ENCODE peak calls at places on chromosome 3, in four cellular contexts. D is H1, E is IMR-90, N is H9. W is an unnamed sample.
A peak's percentile ranks its signal among the peaks of the same experiment; 100 is the strongest.

GRCh38 chr3:58234516-58234931 is 3.1 kb upstream of the ABHD6 start:
- DNase-seq in D (no peak), E (peak; percentile 67), N (no peak), W (no peak)

GRCh38 chr3:57951106-57951882 is 56.9 kb upstream of the FLNB start:
- DNase-seq in D (no peak), E (peak; percentile 89), N (no peak), W (peak; percentile 53)

GRCh38 chr3:149473314-149473990 is 1.0 kb upstream of the TM4SF4 start:
- DNase-seq in D (no peak), E (peak; percentile 85), N (no peak), W (no peak)

GRCh38 chr3:188284455-188285212 is 130.7 kb downstream of the LPP start:
- DNase-seq in D (no peak), E (peak; percentile 61), N (no peak), W (no peak)

GRCh38 chr3:57046120-57046519 is 14.3 kb upstream of the SPATA12 start:
- DNase-seq in D (no peak), E (no peak), N (no peak), W (no peak)

GRCh38 chr3:22627993-22628499 is 575.1 kb upstream of the UBE2E2 start:
- DNase-seq in D (no peak), E (no peak), N (no peak), W (no peak)

GRCh38 chr3:71903141-71903540 is 118.2 kb upstream of the PROK2 start:
- DNase-seq in D (no peak), E (no peak), N (no peak), W (no peak)

GRCh38 chr3:30473374-30474051 is 132.9 kb upstream of the TGFBR2 start:
- DNase-seq in D (no peak), E (peak; percentile 46), N (no peak), W (no peak)

GRCh38 chr3:149452036-149452435 is 22.5 kb upstream of the TM4SF4 start:
- DNase-seq in D (no peak), E (no peak), N (no peak), W (no peak)

GRCh38 chr3:23623841-23624240 is 181.9 kb upstream of the UBE2E1 start:
- DNase-seq in D (no peak), E (peak; percentile 15), N (no peak), W (no peak)

GRCh38 chr3:123637131-123637530 is 52.3 kb upstream of the HACD2 start:
- DNase-seq in D (no peak), E (no peak), N (peak; percentile 56), W (peak; percentile 76)

GRCh38 chr3:25237602-25238001 is 190.5 kb upstream of the RARB start:
- DNase-seq in D (no peak), E (no peak), N (no peak), W (no peak)

GRCh38 chr3:133542871-133543270 is 30.6 kb upstream of the CDV3 start:
- DNase-seq in D (no peak), E (no peak), N (no peak), W (no peak)

GRCh38 chr3:45981321-45982038 is 14.1 kb downstream of the FYCO1 start:
- DNase-seq in D (no peak), E (peak; percentile 76), N (no peak), W (no peak)

GRCh38 chr3:137647179-137647578 is 116.9 kb upstream of the SOX14 start:
- DNase-seq in D (no peak), E (no peak), N (peak; percentile 68), W (peak; percentile 81)

GRCh38 chr3:9701711-9702110 is 1.9 kb upstream of the CPNE9 start:
- DNase-seq in D (no peak), E (no peak), N (no peak), W (no peak)

GRCh38 chr3:140924097-140924873 is 17.4 kb upstream of the SLC25A36 start:
- DNase-seq in D (no peak), E (no peak), N (no peak), W (no peak)

GRCh38 chr3:192819001-192819569 is 91.7 kb upstream of the FGF12 start:
- DNase-seq in D (no peak), E (peak; percentile 88), N (no peak), W (peak; percentile 84)

GRCh38 chr3:130850044-130850797 is 43.7 kb upstream of the ATP2C1 start:
- DNase-seq in D (no peak), E (peak; percentile 46), N (no peak), W (peak; percentile 8)

GRCh38 chr3:127254730-127255129 is 33.1 kb downstream of the PRR20G start:
- DNase-seq in D (no peak), E (no peak), N (no peak), W (no peak)

GRCh38 chr3:181683563-181683962 is 28.2 kb upstream of the SOX2 start:
- DNase-seq in D (no peak), E (no peak), N (no peak), W (no peak)

GRCh38 chr3:101011086-101011485 is 17.9 kb upstream of the ABI3BP start:
- DNase-seq in D (no peak), E (peak; percentile 13), N (no peak), W (no peak)

GRCh38 chr3:100695696-100696095 is 13.6 kb upstream of the TFG start:
- DNase-seq in D (no peak), E (no peak), N (no peak), W (no peak)

GRCh38 chr3:151971814-151972579 is 98.6 kb downstream of the SUCNR1 start:
- DNase-seq in D (no peak), E (peak; percentile 16), N (no peak), W (peak; percentile 59)

GRCh38 chr3:10334042-10334441 is 13.1 kb upstream of the SEC13 start:
- DNase-seq in D (no peak), E (no peak), N (no peak), W (no peak)

GRCh38 chr3:159174715-159175390 is 373.0 kb downstream of the MFSD1 start:
- DNase-seq in D (no peak), E (no peak), N (no peak), W (no peak)

DNA sequence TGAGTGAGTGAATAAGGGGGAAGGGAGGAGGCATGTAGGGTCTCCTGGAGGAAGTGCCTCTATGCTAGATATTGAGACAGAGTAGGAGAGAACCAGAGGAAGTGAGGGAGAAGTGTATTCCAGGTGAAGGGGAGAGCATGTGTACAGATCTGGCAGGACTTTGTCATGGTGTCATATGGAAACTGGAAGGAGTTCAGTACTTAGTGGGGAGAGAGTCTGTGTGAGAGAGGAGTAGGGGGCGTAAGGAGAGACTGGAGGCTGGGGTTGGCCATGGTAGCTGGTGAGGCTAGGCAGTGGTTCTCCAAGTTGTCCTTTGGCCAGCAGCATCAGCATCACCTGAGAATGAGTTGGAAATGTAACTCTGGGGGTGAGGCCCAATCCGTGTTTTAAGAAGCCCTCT is 29.6 kb upstream of the EPHB1 start:
- DNase-seq in D (peak; percentile 8), E (no peak), N (no peak), W (no peak)
- H3K56ac ChIP-seq in D (no peak overlapping the region), E (no peak overlapping the region), N (no peak overlapping the region), W (no peak overlapping the region)

GRCh38 chr3:189392969-189393368 is 221.2 kb downstream of the TPRG1 start:
- DNase-seq in D (no peak), E (no peak), N (no peak), W (no peak)
- H3K56ac ChIP-seq in D (no peak overlapping the region), E (no peak overlapping the region), N (no peak overlapping the region), W (no peak overlapping the region)

DNA sequence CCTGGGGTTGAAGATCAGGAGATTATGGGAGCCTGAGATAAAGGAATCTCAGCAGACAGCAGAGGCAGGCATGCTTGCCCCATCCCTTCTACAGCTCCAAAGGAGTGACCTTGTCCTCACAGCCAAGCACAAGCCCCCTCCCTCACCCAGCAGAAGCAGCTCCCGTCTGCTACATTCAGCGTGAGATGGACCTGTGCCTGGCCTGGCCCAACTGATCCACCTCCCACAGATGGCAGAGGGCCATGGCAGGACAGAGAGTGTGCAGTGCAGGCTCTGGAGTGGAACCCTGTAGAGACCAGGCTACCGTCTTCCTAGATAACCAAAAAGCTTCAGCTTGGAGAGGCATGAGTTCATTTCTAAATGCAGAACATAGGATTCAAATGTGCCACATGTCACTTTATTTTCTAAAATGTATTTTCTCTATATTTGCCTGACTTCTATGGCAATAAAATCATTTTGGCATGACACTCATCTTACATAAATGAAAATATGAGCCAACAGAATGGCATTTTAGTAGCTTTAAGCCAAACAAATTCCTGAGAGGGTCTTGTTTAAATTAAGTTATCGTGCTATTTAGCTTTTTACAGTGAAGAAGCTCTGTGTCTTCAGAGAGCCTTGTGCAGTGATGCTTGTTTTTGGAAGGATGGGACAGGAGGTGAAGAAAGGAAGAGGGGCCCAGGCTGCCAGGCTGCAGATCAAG is 43.7 kb downstream of the SLC12A8 start:
- DNase-seq in D (no peak), E (peak; percentile 66), N (no peak), W (peak; percentile 38)
- H3K56ac ChIP-seq in D (no peak overlapping the region), E (no peak overlapping the region), N (no peak overlapping the region), W (peak overlapping the region; percentile 44)

GRCh38 chr3:31521468-31521867 is 11.3 kb upstream of the STT3B start:
- DNase-seq in D (no peak), E (no peak), N (no peak), W (no peak)
- H3K56ac ChIP-seq in D (no peak overlapping the region), E (no peak overlapping the region), N (no peak overlapping the region), W (no peak overlapping the region)

GRCh38 chr3:132394334-132394733 is 23.0 kb upstream of the DNAJC13 start:
- DNase-seq in D (no peak), E (no peak), N (no peak), W (no peak)
- H3K56ac ChIP-seq in D (no peak overlapping the region), E (no peak overlapping the region), N (no peak overlapping the region), W (no peak overlapping the region)

GRCh38 chr3:55678521-55679216 is 191.6 kb upstream of the WNT5A start:
- DNase-seq in D (no peak), E (no peak), N (no peak), W (no peak)

GRCh38 chr3:55676643-55677042 is 189.5 kb upstream of the WNT5A start:
- DNase-seq in D (no peak), E (no peak), N (no peak), W (no peak)

GRCh38 chr3:55673764-55674163 is 186.7 kb upstream of the WNT5A start:
- DNase-seq in D (no peak), E (no peak), N (no peak), W (no peak)

DNA sequence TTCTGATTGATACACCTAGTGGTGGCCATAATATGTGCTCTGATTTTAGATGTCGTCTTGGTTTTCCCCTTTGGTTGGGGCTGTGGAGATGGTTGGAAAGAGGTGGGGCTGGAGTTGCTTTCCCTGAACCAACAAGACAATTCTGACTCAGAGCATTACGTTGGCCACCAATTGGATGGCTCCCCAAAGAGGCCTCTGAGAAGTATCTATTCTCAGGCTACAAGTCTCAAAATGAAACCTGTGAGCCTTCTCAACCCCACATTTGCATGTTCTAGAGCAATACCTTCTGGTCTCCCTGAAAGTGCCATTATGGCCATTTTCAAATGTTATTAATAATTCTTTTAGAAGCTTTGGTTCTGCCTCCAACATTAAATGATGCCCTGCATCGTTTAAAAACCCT is 188.4 kb upstream of the WNT5A start:
- DNase-seq in D (no peak), E (no peak), N (no peak), W (no peak)
- H3K56ac ChIP-seq in D (no peak overlapping the region), E (no peak overlapping the region), N (no peak overlapping the region), W (no peak overlapping the region)

GRCh38 chr3:108338901-108339545 is 42.7 kb downstream of the HHLA2 start:
- DNase-seq in D (no peak), E (no peak), N (no peak), W (no peak)
- H3K56ac ChIP-seq in D (no peak overlapping the region), E (no peak overlapping the region), N (no peak overlapping the region), W (no peak overlapping the region)

GRCh38 chr3:106425021-106425420 is 556.2 kb upstream of the CBLB start:
- DNase-seq in D (no peak), E (peak; percentile 81), N (no peak), W (no peak)
- H3K56ac ChIP-seq in D (no peak overlapping the region), E (no peak overlapping the region), N (no peak overlapping the region), W (no peak overlapping the region)

GRCh38 chr3:42510325-42510724 is 7.9 kb downstream of the VIPR1 start:
- DNase-seq in D (no peak), E (no peak), N (no peak), W (no peak)
- H3K56ac ChIP-seq in D (no peak overlapping the region), E (no peak overlapping the region), N (no peak overlapping the region), W (no peak overlapping the region)